ENCODE peak calls at places on chromosomes 3 and 15, in six cellular contexts. I is mucosa of descending colon; C is stimulated activated CD4-positive, alpha-beta T cell treated with anti-CD3 and anti-CD28 coated beads, Interleukin-4, amount 100 ng/mL, for 48 hours; B is HTR-8/SVneo; J is endodermal cell; Z is T-cell. R is an unnamed sample.

GRCh38 chr3:66392512-66392911 is 108.3 kb downstream of the LRIG1 start:
- DNase-seq in I (no peak), C (no peak), B (no peak), J (peak), Z (no peak), R (no peak)

GRCh38 chr3:45442679-45443214 is 54.4 kb downstream of the LARS2 start:
- DNase-seq in I (no peak), C (no peak), B (no peak), J (no peak), Z (no peak), R (no peak)

GRCh38 chr3:159848348-159849118 is 140.1 kb upstream of the IL12A start:
- DNase-seq in I (no peak), C (no peak), B (no peak), J (no peak), Z (no peak), R (no peak)

GRCh38 chr15:60017538-60018199 is 13.6 kb downstream of the FOXB1 start:
- DNase-seq in I (no peak), C (no peak), B (no peak), J (no peak), Z (no peak), R (no peak)

GRCh38 chr15:26551473-26551872 is 221.4 kb downstream of the GABRB3 start:
- DNase-seq in I (no peak), C (no peak), B (no peak), J (no peak), Z (no peak), R (no peak)

GRCh38 chr15:26974120-26974780 is 3.3 kb downstream of the GABRG3 start:
- DNase-seq in I (no peak), C (no peak), B (no peak), J (peak), Z (no peak), R (no peak)

GRCh38 chr15:66131200-66131599 is 122.3 kb downstream of the MEGF11 start:
- DNase-seq in I (no peak), C (no peak), B (no peak), J (no peak), Z (no peak), R (no peak)

GRCh38 chr3:19070325-19070724 is 78.0 kb upstream of the KCNH8 start:
- DNase-seq in I (no peak), C (no peak), B (no peak), J (no peak), Z (no peak), R (no peak)

GRCh38 chr3:184757010-184757651 is 45.3 kb upstream of the MAGEF1 start:
- DNase-seq in I (peak), C (no peak), B (peak), J (peak), Z (no peak), R (no peak)

R was measured in HFF-Myc.